ENCODE peak calls at places on chromosomes 16 and 17, in seven cellular contexts. U, I, W, S, M, H and O are unnamed samples.

GRCh38 chr17:28199115-28199514 is 119.9 kb upstream of the TMEM97 start:
- DNase-seq in I (no peak), W (no peak), H (no peak), M (no peak), S (no peak), U (no peak), O (no peak)

GRCh38 chr17:49915670-49916069 is 53.3 kb upstream of the DLX4 start:
- DNase-seq in S (no peak), W (no peak), H (no peak), I (no peak), U (no peak), M (no peak), O (no peak)

GRCh38 chr17:41404024-41404651 is 6.7 kb upstream of the KRT31 start:
- DNase-seq in H (peak), M (no peak), W (no peak), S (no peak), I (no peak), U (no peak), O (no peak)

GRCh38 chr17:43787728-43788127 is 7.5 kb downstream of the CFAP97D1 start:
- DNase-seq in U (no peak), W (no peak), M (no peak), H (no peak), I (no peak), S (no peak), O (no peak)

GRCh38 chr17:66426397-66427033 is 124.1 kb downstream of the PRKCA start:
- DNase-seq in S (no peak), I (no peak), M (no peak), W (peak), U (no peak), H (peak), O (no peak)

GRCh38 chr16:71260995-71261394 is 28.2 kb downstream of the CMTR2 start:
- DNase-seq in I (no peak), U (no peak), M (no peak), W (no peak), H (no peak), S (no peak), O (no peak)

GRCh38 chr17:62761884-62762283 is 46.2 kb downstream of the MARCHF10 start:
- DNase-seq in U (no peak), H (no peak), M (no peak), S (peak), I (no peak), W (no peak), O (no peak)

GRCh38 chr16:11036040-11036439 is 91.7 kb downstream of the CLEC16A start:
- DNase-seq in W (no peak), S (no peak), M (no peak), I (no peak), H (no peak), U (no peak), O (no peak)

GRCh38 chr17:50380369-50381259 is 7.6 kb downstream of the EME1 start:
- DNase-seq in M (no peak), H (no peak), U (no peak), W (no peak), S (no peak), I (no peak), O (no peak)

GRCh38 chr16:27426423-27427408 is 24.7 kb downstream of the IL21R start:
- DNase-seq in U (no peak), S (no peak), I (peak), M (no peak), W (peak), H (peak), O (peak)

GRCh38 chr16:80924372-80924978 is 82.2 kb downstream of the CMC2 start:
- DNase-seq in H (peak), I (no peak), W (peak), S (peak), M (peak), U (peak), O (peak)

GRCh38 chr16:85446846-85447656 is 166.1 kb upstream of the GSE1 start:
- DNase-seq in S (no peak), U (no peak), M (no peak), W (no peak), H (no peak), I (peak), O (no peak)

GRCh38 chr17:18231156-18231555 is 5.7 kb downstream of the LLGL1 start:
- DNase-seq in M (no peak), H (no peak), U (no peak), W (no peak), S (no peak), I (no peak), O (no peak)

DNA sequence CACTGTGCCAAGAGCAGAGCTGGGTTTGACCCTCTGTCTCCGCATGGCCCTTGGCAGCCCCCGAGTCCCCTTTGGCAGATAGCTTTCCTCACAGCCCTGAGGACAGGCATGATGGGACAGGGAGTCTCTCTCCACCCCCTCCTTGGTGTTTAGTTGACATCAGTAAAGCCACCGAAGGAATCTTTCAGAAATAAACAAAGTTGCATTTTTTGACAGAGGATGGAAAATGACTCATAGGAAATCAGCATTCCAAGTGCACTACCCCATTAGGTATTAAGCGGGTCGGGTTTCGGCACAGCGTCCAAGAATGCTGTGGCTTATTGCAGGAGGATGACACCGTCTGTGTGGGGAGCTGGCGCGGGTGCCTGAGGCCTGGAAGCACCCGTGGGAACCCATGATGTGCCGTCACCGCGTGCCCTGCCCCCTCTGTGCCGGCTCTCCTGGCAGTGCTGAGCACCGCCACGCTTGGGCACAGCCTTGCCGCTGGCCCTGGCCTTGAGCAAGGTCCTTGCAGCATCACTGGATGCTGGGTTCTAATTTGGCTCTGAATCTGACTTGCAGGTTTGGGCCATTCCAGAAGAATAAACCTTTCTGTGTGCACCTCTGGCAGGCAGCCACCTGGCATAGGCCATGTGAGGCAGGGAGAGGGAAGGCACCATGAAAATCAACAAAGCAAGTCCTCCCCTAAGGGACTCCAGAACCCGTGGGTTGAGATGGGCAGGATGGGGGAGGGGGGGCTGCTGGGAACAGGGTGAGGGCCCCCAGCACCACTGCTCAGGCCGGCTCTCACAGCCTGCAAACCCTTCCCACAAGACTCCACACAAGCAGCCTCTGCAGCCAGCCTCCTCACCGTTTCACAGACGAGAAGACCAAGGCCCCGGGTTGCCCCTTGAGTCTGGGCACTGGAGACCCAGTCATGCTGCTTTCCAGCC is 50.5 kb upstream of the ZNF469 start:
- DNase-seq in H (no peak), I (no peak), S (no peak), M (no peak), U (no peak), W (no peak), O (no peak)
- TF ChIP-seq TAF1 in H (no peak), I (no peak), S (no peak), M (no peak), U (no peak), W (no peak), O (no peak)

DNA sequence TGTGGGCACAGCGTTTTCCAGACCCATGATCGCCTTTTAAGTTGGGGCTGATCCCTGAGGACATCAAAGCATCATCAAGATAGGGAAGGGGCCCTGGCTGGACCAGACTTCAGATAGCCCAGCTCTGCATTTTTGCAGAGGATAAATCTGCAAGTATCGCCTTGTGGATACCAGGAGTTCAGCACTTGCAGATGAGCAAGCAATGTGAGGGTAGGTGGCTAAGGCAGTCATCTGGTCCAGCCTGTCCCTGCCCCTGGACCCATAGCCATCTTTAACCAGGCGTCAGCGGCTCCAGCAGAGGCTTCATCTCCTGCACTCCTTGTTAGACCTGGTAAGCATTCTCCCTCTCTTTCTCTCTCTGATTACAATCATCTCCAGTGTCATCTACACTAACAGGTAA is 9.0 kb upstream of the MRPS23 start:
- DNase-seq in W (no peak), S (no peak), I (no peak), U (no peak), H (no peak), M (no peak), O (no peak)
- TF ChIP-seq TAF1 in W (no peak), S (no peak), I (no peak), U (no peak), H (no peak), M (no peak), O (no peak)

DNA sequence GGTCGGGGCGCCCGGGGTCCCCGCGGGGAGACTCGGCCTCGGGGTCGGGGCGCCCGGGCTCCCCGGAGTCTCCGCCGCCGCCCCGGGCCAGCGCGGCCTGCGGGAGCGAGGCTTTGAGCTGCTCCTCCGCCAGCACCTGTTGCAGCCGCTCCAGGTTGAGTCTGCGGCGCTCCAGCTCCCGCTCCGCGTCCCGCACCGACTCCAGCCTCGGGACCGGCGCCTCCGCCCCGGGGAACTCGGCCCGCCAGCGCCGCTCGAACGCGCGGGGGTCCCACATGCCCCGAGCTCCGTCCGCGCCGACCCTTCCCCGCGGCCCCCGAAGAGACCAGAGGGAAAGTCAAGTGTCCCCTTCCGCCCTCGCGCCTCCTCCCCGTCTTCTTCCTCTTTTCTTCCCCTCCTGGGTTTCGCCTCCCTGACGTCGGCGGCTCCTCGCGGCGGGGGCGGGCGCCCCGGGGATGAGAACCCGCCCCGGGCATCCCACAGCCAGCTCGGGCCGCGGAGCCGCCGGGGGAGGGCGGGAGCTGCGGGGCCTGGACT is 40.8 kb upstream of the BHLHA9 start:
- DNase-seq in H (no peak), U (peak), W (peak), S (no peak), I (no peak), M (peak), O (peak)
- TF ChIP-seq TAF1 in H (no peak), U (no peak), W (no peak), S (no peak), I (peak), M (no peak), O (no peak)

DNA sequence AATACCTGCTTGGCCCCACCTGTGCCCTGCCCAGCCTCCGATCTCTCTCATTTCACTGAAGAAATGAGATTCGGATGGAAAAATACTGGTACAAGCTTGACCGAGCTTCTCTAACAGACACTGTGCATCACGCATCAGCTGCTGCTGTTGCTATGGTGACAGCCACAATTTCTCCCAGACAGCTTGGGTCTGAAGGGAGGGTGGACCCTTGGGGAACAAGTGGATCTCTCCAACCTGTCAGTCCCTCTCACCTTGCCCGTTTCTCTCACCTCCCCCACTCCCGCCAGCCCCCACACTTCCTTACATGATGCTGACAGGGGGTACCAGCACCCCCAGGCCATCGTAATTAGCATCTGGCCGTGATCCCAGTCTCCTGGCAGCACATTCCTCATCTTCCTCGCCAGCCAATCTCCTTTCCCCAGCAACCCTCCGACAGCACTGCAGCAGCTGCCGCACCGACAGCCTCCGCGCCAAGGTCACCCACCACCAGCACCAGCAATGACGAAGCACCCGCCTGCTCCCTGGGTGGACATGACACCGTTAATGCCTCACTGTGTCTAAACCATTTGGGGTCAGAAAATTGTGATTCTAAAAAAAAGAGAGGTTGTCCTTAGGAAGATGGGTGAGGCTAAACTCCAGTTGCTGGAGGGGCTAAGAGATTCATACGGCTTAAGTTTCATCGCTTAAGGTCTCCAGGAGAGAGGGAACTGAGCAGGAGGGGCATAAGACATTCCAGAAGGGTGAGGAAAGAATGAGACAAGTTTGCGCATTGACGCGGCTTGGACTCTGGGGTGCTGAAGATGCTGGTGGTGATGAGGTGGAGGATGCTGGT is 58.6 kb upstream of the TNRC6A start:
- DNase-seq in M (peak), U (no peak), I (no peak), W (no peak), S (no peak), H (no peak), O (peak)
- TF ChIP-seq TAF1 in M (no peak), U (no peak), I (no peak), W (no peak), S (no peak), H (no peak), O (no peak)